ENCODE peak calls at places on chromosome 1, in six cellular contexts. One of them, this sample, is unnamed.

GRCh38 chr1:109091196-109092193 is 931 bp downstream of the TMEM167B start:
- DNase-seq in nucleus accumbens: no peak
- DNase-seq in HEK293T: peak; percentile 50
- DNase-seq in cardiac muscle cell: no peak
- DNase-seq in H54: no peak
- DNase-seq in small intestine: peak; percentile 40
- DNase-seq in this sample: no peak

GRCh38 chr1:25634896-25635295 is 18.3 kb downstream of the MAN1C1 start:
- DNase-seq in nucleus accumbens: no peak
- DNase-seq in H54: no peak
- DNase-seq in small intestine: no peak
- DNase-seq in cardiac muscle cell: no peak
- DNase-seq in HEK293T: no peak
- DNase-seq in this sample: no peak

GRCh38 chr1:82848043-82848442 is 1047.3 kb downstream of the ADGRL2 start:
- DNase-seq in small intestine: no peak
- DNase-seq in nucleus accumbens: no peak
- DNase-seq in H54: no peak
- DNase-seq in HEK293T: no peak
- DNase-seq in cardiac muscle cell: no peak
- DNase-seq in this sample: no peak

GRCh38 chr1:71304125-71304524 is 223.3 kb upstream of the ZRANB2 start:
- DNase-seq in H54: no peak
- DNase-seq in HEK293T: no peak
- DNase-seq in nucleus accumbens: no peak
- DNase-seq in small intestine: no peak
- DNase-seq in cardiac muscle cell: no peak
- DNase-seq in this sample: no peak

GRCh38 chr1:111924786-111925185 is 64.7 kb downstream of the KCND3 start:
- DNase-seq in H54: no peak
- DNase-seq in HEK293T: no peak
- DNase-seq in nucleus accumbens: no peak
- DNase-seq in cardiac muscle cell: no peak
- DNase-seq in small intestine: no peak
- DNase-seq in this sample: no peak

GRCh38 chr1:53575141-53575947 is 116.1 kb downstream of the DMRTB1 start:
- DNase-seq in nucleus accumbens: no peak
- DNase-seq in H54: no peak
- DNase-seq in small intestine: no peak
- DNase-seq in HEK293T: no peak
- DNase-seq in cardiac muscle cell: no peak
- DNase-seq in this sample: no peak

GRCh38 chr1:223780926-223781325 is 64.8 kb downstream of the TP53BP2 start:
- DNase-seq in cardiac muscle cell: no peak
- DNase-seq in H54: no peak
- DNase-seq in nucleus accumbens: no peak
- DNase-seq in small intestine: no peak
- DNase-seq in HEK293T: no peak
- DNase-seq in this sample: no peak

GRCh38 chr1:56966698-56966999 is 834 bp upstream of the C8B start:
- DNase-seq in HEK293T: no peak
- DNase-seq in nucleus accumbens: no peak
- DNase-seq in H54: no peak
- DNase-seq in cardiac muscle cell: no peak
- DNase-seq in small intestine: no peak
- DNase-seq in this sample: no peak

GRCh38 chr1:93827633-93828436 is 51.2 kb downstream of the DNTTIP2 start:
- DNase-seq in H54: no peak
- DNase-seq in nucleus accumbens: no peak
- DNase-seq in small intestine: no peak
- DNase-seq in HEK293T: no peak
- DNase-seq in cardiac muscle cell: peak; percentile 57
- DNase-seq in this sample: no peak

GRCh38 chr1:30106125-30106524 is 617.3 kb downstream of the MATN1 start:
- DNase-seq in H54: no peak
- DNase-seq in small intestine: no peak
- DNase-seq in nucleus accumbens: no peak
- DNase-seq in HEK293T: peak; percentile 78
- DNase-seq in cardiac muscle cell: peak; percentile 50
- DNase-seq in this sample: no peak

GRCh38 chr1:223363057-223363855 is 720 bp downstream of the SUSD4 start:
- DNase-seq in HEK293T: peak; percentile 37
- DNase-seq in cardiac muscle cell: peak; percentile 63
- DNase-seq in nucleus accumbens: peak; percentile 52
- DNase-seq in small intestine: no peak
- DNase-seq in H54: no peak
- DNase-seq in this sample: peak; percentile 53